ENCODE peak calls at places on chromosomes 2 and 18, in five cellular contexts. One of them, this sample, is unnamed.

GRCh38 chr18:22778996-22779395 is 154.1 kb upstream of the RBBP8 start:
- DNase-seq in colonic mucosa: no peak
- DNase-seq in pancreas: no peak
- DNase-seq in left ventricle myocardium inferior: peak
- DNase-seq in PC-3: no peak
- DNase-seq in this sample: no peak

GRCh38 chr2:120794716-120795115 is 59.0 kb downstream of the GLI2 start:
- DNase-seq in colonic mucosa: no peak
- DNase-seq in pancreas: no peak
- DNase-seq in left ventricle myocardium inferior: no peak
- DNase-seq in PC-3: no peak
- DNase-seq in this sample: no peak

GRCh38 chr2:28325567-28326468 is 66.8 kb upstream of the FOSL2 start:
- DNase-seq in colonic mucosa: no peak
- DNase-seq in pancreas: no peak
- DNase-seq in left ventricle myocardium inferior: no peak
- DNase-seq in PC-3: no peak
- DNase-seq in this sample: no peak

GRCh38 chr2:20397811-20398447 is 47.3 kb upstream of the PUM2 start:
- DNase-seq in colonic mucosa: no peak
- DNase-seq in pancreas: no peak
- DNase-seq in left ventricle myocardium inferior: no peak
- DNase-seq in PC-3: no peak
- DNase-seq in this sample: no peak

GRCh38 chr18:27136208-27136535 is 48.9 kb downstream of the CHST9 start:
- DNase-seq in colonic mucosa: no peak
- DNase-seq in pancreas: peak
- DNase-seq in left ventricle myocardium inferior: no peak
- DNase-seq in PC-3: peak
- DNase-seq in this sample: peak

GRCh38 chr2:206383669-206384068 is 59.7 kb upstream of the ADAM23 start:
- DNase-seq in colonic mucosa: no peak
- DNase-seq in pancreas: no peak
- DNase-seq in left ventricle myocardium inferior: no peak
- DNase-seq in PC-3: no peak
- DNase-seq in this sample: no peak

GRCh38 chr2:146351689-146352088 is 1493.1 kb upstream of the ACVR2A start:
- DNase-seq in colonic mucosa: no peak
- DNase-seq in pancreas: no peak
- DNase-seq in left ventricle myocardium inferior: no peak
- DNase-seq in PC-3: no peak
- DNase-seq in this sample: no peak

GRCh38 chr18:8980496-8981402 is 121.8 kb upstream of the NDUFV2 start:
- DNase-seq in colonic mucosa: no peak
- DNase-seq in pancreas: no peak
- DNase-seq in left ventricle myocardium inferior: no peak
- DNase-seq in PC-3: no peak
- DNase-seq in this sample: no peak

GRCh38 chr18:7566587-7567486 is at the start of gene PTPRM:
- DNase-seq in colonic mucosa: peak
- DNase-seq in pancreas: peak
- DNase-seq in left ventricle myocardium inferior: peak
- DNase-seq in PC-3: peak
- DNase-seq in this sample: peak

GRCh38 chr2:18834341-18834740 is 245.0 kb upstream of the NT5C1B start:
- DNase-seq in colonic mucosa: no peak
- DNase-seq in pancreas: no peak
- DNase-seq in left ventricle myocardium inferior: no peak
- DNase-seq in PC-3: peak
- DNase-seq in this sample: peak

GRCh38 chr2:25251461-25252273 is 83.3 kb upstream of the POMC start:
- DNase-seq in colonic mucosa: peak
- DNase-seq in pancreas: peak
- DNase-seq in left ventricle myocardium inferior: peak
- DNase-seq in PC-3: peak
- DNase-seq in this sample: peak

GRCh38 chr2:112239862-112240261 is 15.0 kb downstream of the ZC3H8 start:
- DNase-seq in colonic mucosa: no peak
- DNase-seq in pancreas: no peak
- DNase-seq in left ventricle myocardium inferior: no peak
- DNase-seq in PC-3: no peak
- DNase-seq in this sample: no peak

GRCh38 chr2:234699456-234699855 is 202.6 kb upstream of the ARL4C start:
- DNase-seq in colonic mucosa: no peak
- DNase-seq in pancreas: no peak
- DNase-seq in left ventricle myocardium inferior: no peak
- DNase-seq in PC-3: no peak
- DNase-seq in this sample: no peak

GRCh38 chr2:221851531-221852045 is 279.5 kb upstream of the EPHA4 start:
- DNase-seq in colonic mucosa: no peak
- DNase-seq in pancreas: no peak
- DNase-seq in left ventricle myocardium inferior: no peak
- DNase-seq in PC-3: no peak
- DNase-seq in this sample: no peak

GRCh38 chr2:141113301-141113700 is 1017.5 kb downstream of the LRP1B start:
- DNase-seq in colonic mucosa: no peak
- DNase-seq in pancreas: no peak
- DNase-seq in left ventricle myocardium inferior: no peak
- DNase-seq in PC-3: no peak
- DNase-seq in this sample: no peak

GRCh38 chr2:8333177-8333831 is 348.6 kb upstream of the ID2 start:
- DNase-seq in colonic mucosa: no peak
- DNase-seq in pancreas: no peak
- DNase-seq in left ventricle myocardium inferior: no peak
- DNase-seq in PC-3: no peak
- DNase-seq in this sample: no peak

GRCh38 chr2:44668336-44668735 is 273.2 kb upstream of the SIX3 start:
- DNase-seq in colonic mucosa: no peak
- DNase-seq in pancreas: no peak
- DNase-seq in left ventricle myocardium inferior: no peak
- DNase-seq in PC-3: peak
- DNase-seq in this sample: no peak

DNA sequence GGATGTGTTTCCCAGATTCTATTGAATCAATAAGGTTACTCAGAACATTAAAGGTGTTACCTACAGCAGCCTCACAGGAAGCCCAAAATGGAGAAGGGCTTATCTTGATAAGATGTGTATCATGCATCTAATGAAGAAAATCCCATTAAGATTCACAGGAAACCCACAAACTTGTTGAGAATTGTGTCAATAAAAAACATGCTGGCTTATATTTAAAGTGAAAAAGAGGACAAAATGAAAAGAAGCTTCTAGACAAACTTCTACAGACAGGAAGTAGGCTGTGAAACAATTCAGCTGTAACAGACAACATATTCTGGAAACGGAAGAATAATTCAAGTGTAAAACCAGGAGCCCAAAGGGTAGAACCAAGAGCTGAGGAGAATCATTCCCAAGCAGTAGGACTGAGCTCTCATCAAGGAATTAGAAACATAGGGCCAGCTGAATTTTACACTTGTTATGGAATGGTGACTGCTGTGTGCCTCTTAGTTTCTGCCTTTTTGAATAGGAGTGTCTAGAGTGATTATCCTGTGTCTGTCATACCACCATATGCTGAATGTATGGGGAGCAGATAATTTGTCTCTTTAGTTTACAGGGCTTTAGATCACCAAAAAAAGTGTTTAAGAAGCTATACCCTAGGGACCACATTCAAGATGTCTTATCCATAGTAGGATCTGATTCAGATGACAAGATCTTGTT is 9.6 kb downstream of the IMMT start:
- DNase-seq in colonic mucosa: no peak
- DNase-seq in pancreas: no peak
- DNase-seq in left ventricle myocardium inferior: no peak
- DNase-seq in PC-3: no peak
- DNase-seq in this sample: no peak
- H3K27ac ChIP-seq in colonic mucosa: peak
- H3K27ac ChIP-seq in pancreas: peak
- H3K27ac ChIP-seq in left ventricle myocardium inferior: peak
- H3K27ac ChIP-seq in PC-3: no peak
- H3K27ac ChIP-seq in this sample: no peak

GRCh38 chr2:119195001-119195400 is 28.6 kb upstream of the STEAP3 start:
- DNase-seq in colonic mucosa: no peak
- DNase-seq in pancreas: no peak
- DNase-seq in left ventricle myocardium inferior: no peak
- DNase-seq in PC-3: no peak
- DNase-seq in this sample: no peak
- TF ChIP-seq CTCF in colonic mucosa: no peak
- TF ChIP-seq CTCF in pancreas: no peak
- TF ChIP-seq CTCF in left ventricle myocardium inferior: no peak
- TF ChIP-seq CTCF in PC-3: no peak
- TF ChIP-seq CTCF in this sample: no peak

GRCh38 chr18:49212819-49213218 is 247.6 kb downstream of the DYM start:
- DNase-seq in colonic mucosa: no peak
- DNase-seq in pancreas: no peak
- DNase-seq in left ventricle myocardium inferior: no peak
- DNase-seq in PC-3: no peak
- DNase-seq in this sample: no peak
- H3K27ac ChIP-seq in colonic mucosa: no peak
- H3K27ac ChIP-seq in pancreas: no peak
- H3K27ac ChIP-seq in left ventricle myocardium inferior: no peak
- H3K27ac ChIP-seq in PC-3: no peak
- H3K27ac ChIP-seq in this sample: no peak

DNA sequence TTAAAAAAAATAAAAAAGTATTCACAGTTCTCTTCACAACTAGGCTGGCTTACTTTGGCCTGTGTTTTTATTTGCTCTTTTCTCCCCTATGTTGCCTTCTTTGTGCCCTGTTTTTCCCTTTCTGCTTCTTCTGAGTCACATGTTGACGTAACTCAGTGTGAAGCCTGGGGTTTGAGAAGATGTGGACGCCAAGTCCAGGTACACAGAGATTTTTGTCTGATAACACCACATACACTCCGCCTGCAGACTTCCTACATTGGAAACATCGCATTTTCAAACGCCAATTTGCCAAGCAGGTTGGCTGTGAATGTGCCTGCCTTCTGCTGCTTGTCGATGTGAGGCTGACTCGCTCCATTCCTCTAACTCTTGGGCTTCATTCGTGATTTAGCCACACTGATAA is 62.5 kb upstream of the FN1 start:
- DNase-seq in colonic mucosa: no peak
- DNase-seq in pancreas: no peak
- DNase-seq in left ventricle myocardium inferior: no peak
- DNase-seq in PC-3: no peak
- DNase-seq in this sample: no peak
- TF ChIP-seq CTCF in colonic mucosa: no peak
- TF ChIP-seq CTCF in pancreas: no peak
- TF ChIP-seq CTCF in left ventricle myocardium inferior: no peak
- TF ChIP-seq CTCF in PC-3: no peak
- TF ChIP-seq CTCF in this sample: no peak

GRCh38 chr2:43368483-43369385 is 142.3 kb upstream of the ZFP36L2 start:
- DNase-seq in colonic mucosa: no peak
- DNase-seq in pancreas: no peak
- DNase-seq in left ventricle myocardium inferior: no peak
- DNase-seq in PC-3: no peak
- DNase-seq in this sample: no peak
- H3K27ac ChIP-seq in colonic mucosa: no peak
- H3K27ac ChIP-seq in pancreas: peak
- H3K27ac ChIP-seq in left ventricle myocardium inferior: peak
- H3K27ac ChIP-seq in PC-3: no peak
- H3K27ac ChIP-seq in this sample: no peak

GRCh38 chr2:10900216-10901109 is 11.3 kb upstream of the KCNF1 start:
- DNase-seq in colonic mucosa: peak
- DNase-seq in pancreas: no peak
- DNase-seq in left ventricle myocardium inferior: no peak
- DNase-seq in PC-3: peak
- DNase-seq in this sample: no peak
- TF ChIP-seq CTCF in colonic mucosa: no peak
- TF ChIP-seq CTCF in pancreas: no peak
- TF ChIP-seq CTCF in left ventricle myocardium inferior: no peak
- TF ChIP-seq CTCF in PC-3: peak
- TF ChIP-seq CTCF in this sample: no peak

GRCh38 chr2:85711578-85712060 is 17.5 kb downstream of the GNLY start:
- DNase-seq in colonic mucosa: no peak
- DNase-seq in pancreas: no peak
- DNase-seq in left ventricle myocardium inferior: no peak
- DNase-seq in PC-3: no peak
- DNase-seq in this sample: no peak
- H3K27ac ChIP-seq in colonic mucosa: no peak
- H3K27ac ChIP-seq in pancreas: peak
- H3K27ac ChIP-seq in left ventricle myocardium inferior: peak
- H3K27ac ChIP-seq in PC-3: no peak
- H3K27ac ChIP-seq in this sample: no peak

DNA sequence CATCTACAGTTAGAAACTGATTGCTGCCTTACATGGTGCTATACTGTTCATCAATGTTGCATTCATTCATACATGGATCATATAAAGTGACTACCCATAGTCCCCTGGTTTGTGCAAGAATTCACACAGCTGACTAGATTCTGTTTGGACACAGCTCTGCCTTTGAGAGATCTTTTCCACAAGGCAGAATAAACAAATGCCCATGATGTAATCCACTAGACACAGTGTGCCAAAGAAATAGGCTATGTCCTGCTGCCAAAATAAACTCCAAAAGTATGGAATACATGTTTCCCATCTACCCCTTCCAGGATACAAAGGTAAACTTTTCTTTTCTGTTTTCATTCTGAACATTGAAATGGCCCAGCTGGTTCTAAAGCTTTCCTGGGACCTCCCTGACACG is 269.4 kb upstream of the CHAC2 start:
- DNase-seq in colonic mucosa: no peak
- DNase-seq in pancreas: peak
- DNase-seq in left ventricle myocardium inferior: no peak
- DNase-seq in PC-3: peak
- DNase-seq in this sample: no peak
- TF ChIP-seq CTCF in colonic mucosa: no peak
- TF ChIP-seq CTCF in pancreas: no peak
- TF ChIP-seq CTCF in left ventricle myocardium inferior: no peak
- TF ChIP-seq CTCF in PC-3: no peak
- TF ChIP-seq CTCF in this sample: no peak

GRCh38 chr2:118698564-118698963 is 148.9 kb downstream of the EN1 start:
- DNase-seq in colonic mucosa: no peak
- DNase-seq in pancreas: no peak
- DNase-seq in left ventricle myocardium inferior: no peak
- DNase-seq in PC-3: no peak
- DNase-seq in this sample: no peak

GRCh38 chr2:118705032-118705431 is 142.4 kb downstream of the EN1 start:
- DNase-seq in colonic mucosa: no peak
- DNase-seq in pancreas: no peak
- DNase-seq in left ventricle myocardium inferior: no peak
- DNase-seq in PC-3: peak
- DNase-seq in this sample: no peak

GRCh38 chr2:118697771-118698170 is 149.7 kb downstream of the EN1 start:
- DNase-seq in colonic mucosa: no peak
- DNase-seq in pancreas: no peak
- DNase-seq in left ventricle myocardium inferior: no peak
- DNase-seq in PC-3: peak
- DNase-seq in this sample: peak

GRCh38 chr2:118696786-118697465 is 150.5 kb downstream of the EN1 start:
- DNase-seq in colonic mucosa: no peak
- DNase-seq in pancreas: no peak
- DNase-seq in left ventricle myocardium inferior: no peak
- DNase-seq in PC-3: peak
- DNase-seq in this sample: no peak

GRCh38 chr2:118699816-118700215 is 147.6 kb downstream of the EN1 start:
- DNase-seq in colonic mucosa: no peak
- DNase-seq in pancreas: no peak
- DNase-seq in left ventricle myocardium inferior: no peak
- DNase-seq in PC-3: peak
- DNase-seq in this sample: no peak
- H3K27ac ChIP-seq in colonic mucosa: no peak
- H3K27ac ChIP-seq in pancreas: no peak
- H3K27ac ChIP-seq in left ventricle myocardium inferior: no peak
- H3K27ac ChIP-seq in PC-3: peak
- H3K27ac ChIP-seq in this sample: no peak